ENCODE peak calls at places on chromosome 2, in ten cellular contexts. B is DND-41; A is IMR-90; K is small intestine; H is ovary; U is dorsolateral prefrontal cortex; W is right lobe of liver; T is GM23248; M is CD8-positive, alpha-beta T cell; D is neural progenitor cell. E is an unnamed sample.
A peak's percentile ranks its signal among the peaks of the same experiment; 100 is the strongest.

GRCh38 chr2:112033600-112033999 is 21.5 kb upstream of the TMEM87B start:
- DNase-seq in T (peak; percentile 45), D (no peak), K (no peak), M (no peak), B (no peak), A (peak; percentile 27), H (peak; percentile 26), W (no peak), U (no peak), E (no peak)

GRCh38 chr2:88692187-88692586 is 714 bp downstream of the RPIA start:
- DNase-seq in A (peak; percentile 7), M (peak; percentile 44), H (no peak), U (no peak), K (peak; percentile 37), D (no peak), W (peak; percentile 52), T (peak; percentile 56), B (peak; percentile 58), E (peak; percentile 23)

GRCh38 chr2:134576478-134576877 is 142.3 kb downstream of the TMEM163 start:
- DNase-seq in H (no peak), M (no peak), W (no peak), D (no peak), T (no peak), K (no peak), B (no peak), A (no peak), U (no peak), E (no peak)

GRCh38 chr2:186575856-186576255 is 14.0 kb upstream of the ITGAV start:
- DNase-seq in B (no peak), H (no peak), U (no peak), T (no peak), W (no peak), M (no peak), D (no peak), A (peak; percentile 52), K (no peak), E (no peak)

GRCh38 chr2:120531365-120531764 is 185.4 kb downstream of the INHBB start:
- DNase-seq in T (no peak), A (peak; percentile 8), M (no peak), W (no peak), B (no peak), U (no peak), K (no peak), H (no peak), D (no peak), E (no peak)

GRCh38 chr2:102100371-102101096 is 42.0 kb upstream of the IL1R1 start:
- DNase-seq in A (peak; percentile 74), H (no peak), M (no peak), U (no peak), D (no peak), K (no peak), B (no peak), W (no peak), T (peak; percentile 86), E (no peak)

GRCh38 chr2:179141206-179141605 is 91.3 kb upstream of the CCDC141 start:
- DNase-seq in K (no peak), A (no peak), M (no peak), H (no peak), U (no peak), T (peak; percentile 32), W (no peak), B (no peak), D (no peak), E (no peak)

GRCh38 chr2:161975062-161975812 is 98.8 kb downstream of the DPP4 start:
- DNase-seq in H (no peak), U (no peak), D (no peak), B (no peak), K (no peak), W (no peak), T (peak; percentile 27), A (peak; percentile 22), M (no peak), E (no peak)

GRCh38 chr2:144452169-144453038 is 67.5 kb downstream of the ZEB2 start:
- DNase-seq in H (no peak), M (no peak), T (peak; percentile 71), D (peak; percentile 82), W (no peak), B (no peak), A (peak; percentile 49), K (no peak), U (no peak), E (no peak)

GRCh38 chr2:150228936-150229335 is 258.5 kb downstream of the RND3 start:
- DNase-seq in D (no peak), H (no peak), W (no peak), M (no peak), T (no peak), A (no peak), K (no peak), U (no peak), B (no peak), E (no peak)

GRCh38 chr2:105563000-105563719 is 164.3 kb upstream of the FHL2 start:
- DNase-seq in B (no peak), W (no peak), T (no peak), A (no peak), M (no peak), K (no peak), U (no peak), D (no peak), H (no peak), E (no peak)
- H3K4me3 ChIP-seq in B (no peak overlapping the region), W (no peak overlapping the region), T (no peak overlapping the region), A (no peak overlapping the region), M (no peak overlapping the region), K (no peak overlapping the region), U (no peak overlapping the region), D (no peak overlapping the region), H (no peak overlapping the region), E (no peak overlapping the region)

DNA sequence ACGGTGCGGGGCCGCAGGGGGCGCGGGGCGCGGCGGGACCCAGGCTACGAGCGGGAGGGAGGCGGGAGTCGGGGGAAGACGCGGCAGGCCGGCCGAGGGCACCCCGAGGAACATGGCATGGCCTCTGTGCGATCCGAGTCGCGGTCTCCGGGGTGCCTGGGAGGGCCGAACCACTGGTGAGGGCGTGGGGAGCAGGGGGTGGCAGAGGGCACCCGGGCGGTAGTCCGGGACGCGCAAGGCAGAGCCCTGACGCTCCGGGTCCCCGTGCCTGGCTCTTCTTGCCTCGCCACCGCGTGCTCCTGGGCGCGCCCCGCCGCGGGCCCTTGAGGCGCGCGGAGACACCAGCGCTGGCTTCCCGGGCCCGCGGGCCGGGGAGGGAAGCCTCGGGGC is 4.2 kb downstream of the SOX11 start:
- DNase-seq in H (no peak), K (no peak), W (no peak), D (peak; percentile 60), A (peak; percentile 27), T (peak; percentile 40), M (no peak), U (no peak), B (no peak), E (no peak)
- H3K4me3 ChIP-seq in H (no peak overlapping the region), K (peak overlapping the region; percentile 16), W (peak overlapping the region; percentile 2), D (peak overlapping the region; percentile 96), A (peak overlapping the region; percentile 79), T (peak overlapping the region; percentile 67), M (no peak overlapping the region), U (peak overlapping the region; percentile 46), B (no peak overlapping the region), E (peak overlapping the region; percentile 64)

GRCh38 chr2:55099493-55099877 is 49.2 kb upstream of the RTN4 start:
- DNase-seq in B (no peak), K (no peak), W (no peak), U (no peak), A (no peak), T (no peak), D (no peak), H (no peak), M (no peak), E (no peak)
- H3K4me3 ChIP-seq in B (no peak overlapping the region), K (no peak overlapping the region), W (no peak overlapping the region), U (no peak overlapping the region), A (no peak overlapping the region), T (no peak overlapping the region), D (no peak overlapping the region), H (no peak overlapping the region), M (no peak overlapping the region), E (no peak overlapping the region)

GRCh38 chr2:174329157-174329715 is 5.5 kb upstream of the SP9 start:
- DNase-seq in U (no peak), A (no peak), H (no peak), B (no peak), T (no peak), K (no peak), W (no peak), M (no peak), D (no peak), E (no peak)
- H3K4me3 ChIP-seq in U (no peak overlapping the region), A (no peak overlapping the region), H (no peak overlapping the region), B (no peak overlapping the region), T (peak overlapping the region; percentile 56), K (no peak overlapping the region), W (no peak overlapping the region), M (no peak overlapping the region), D (peak overlapping the region; percentile 35), E (no peak overlapping the region)

GRCh38 chr2:241793385-241793784 is 15.6 kb upstream of the NEU4 start:
- DNase-seq in B (no peak), H (no peak), U (no peak), M (no peak), W (no peak), D (no peak), K (no peak), T (no peak), A (no peak), E (no peak)
- H3K4me3 ChIP-seq in B (no peak overlapping the region), H (no peak overlapping the region), U (no peak overlapping the region), M (no peak overlapping the region), W (no peak overlapping the region), D (no peak overlapping the region), K (no peak overlapping the region), T (no peak overlapping the region), A (no peak overlapping the region), E (no peak overlapping the region)

GRCh38 chr2:85758361-85759256 is 4.8 kb downstream of the ATOH8 start:
- DNase-seq in T (peak; percentile 58), M (no peak), A (no peak), D (no peak), H (no peak), B (no peak), W (peak; percentile 62), U (no peak), K (no peak), E (no peak)
- H3K4me3 ChIP-seq in T (no peak overlapping the region), M (no peak overlapping the region), A (no peak overlapping the region), D (no peak overlapping the region), H (no peak overlapping the region), B (no peak overlapping the region), W (no peak overlapping the region), U (no peak overlapping the region), K (no peak overlapping the region), E (no peak overlapping the region)